ENCODE peak calls at places on chromosome 6, in eight cellular contexts. R is CD8-positive, alpha-beta T cell; Y is colonic mucosa; X is stomach; Q is heart right ventricle; H is SJSA1; F is upper lobe of right lung; G is ovary. U is an unnamed sample. For H3K4me1, the result is how much of the 10 kb centered on the place peaks cover.

GRCh38 chr6:130769812-130770211 is 57.4 kb upstream of the SMLR1 start:
- DNase-seq in Y (no peak), F (no peak), R (no peak), H (no peak), G (no peak), Q (no peak), X (no peak), U (no peak)

GRCh38 chr6:151847064-151847463 is 39.6 kb downstream of the ESR1 start:
- DNase-seq in G (no peak), Q (peak), Y (no peak), X (no peak), R (no peak), F (no peak), H (no peak), U (no peak)

GRCh38 chr6:69116658-69117057 is 481.6 kb downstream of the ADGRB3 start:
- DNase-seq in Q (no peak), G (no peak), F (no peak), Y (no peak), H (no peak), X (no peak), R (no peak), U (no peak)

GRCh38 chr6:20153194-20153593 is 59.1 kb downstream of the MBOAT1 start:
- DNase-seq in H (no peak), G (no peak), F (no peak), R (no peak), Y (no peak), X (no peak), Q (no peak), U (no peak)

GRCh38 chr6:21331221-21331620 is 262.3 kb upstream of the SOX4 start:
- DNase-seq in Y (no peak), R (no peak), H (no peak), G (peak), X (no peak), Q (peak), F (no peak), U (no peak)

GRCh38 chr6:38489951-38490350 is 149.8 kb downstream of the BTBD9 start:
- DNase-seq in F (no peak), R (no peak), G (no peak), Q (no peak), Y (no peak), X (no peak), H (no peak), U (no peak)

GRCh38 chr6:156840606-156841005 is 63.4 kb downstream of the ARID1B start:
- DNase-seq in Q (no peak), G (no peak), R (no peak), X (no peak), F (no peak), H (no peak), Y (no peak), U (no peak)

GRCh38 chr6:44598679-44599078 is 211.2 kb downstream of the CDC5L start:
- DNase-seq in G (no peak), F (no peak), R (no peak), Y (no peak), X (no peak), H (no peak), Q (no peak), U (no peak)

GRCh38 chr6:152057832-152058498 is 250.5 kb downstream of the ESR1 start:
- DNase-seq in Q (no peak), G (no peak), Y (no peak), F (no peak), X (no peak), R (no peak), H (no peak), U (no peak)

GRCh38 chr6:156557269-156557885 is 219.8 kb upstream of the ARID1B start:
- DNase-seq in H (peak), X (peak), F (no peak), R (no peak), G (no peak), Q (peak), Y (no peak), U (no peak)

GRCh38 chr6:551405-551804 is 105.5 kb downstream of the HUS1B start:
- DNase-seq in G (no peak), H (peak), R (no peak), Y (no peak), Q (no peak), F (no peak), X (no peak), U (no peak)

GRCh38 chr6:52574709-52575489 is 2.0 kb downstream of the TRAM2 start:
- DNase-seq in Q (peak), H (peak), R (peak), F (no peak), X (peak), Y (peak), G (no peak), U (peak)

GRCh38 chr6:13295576-13295975 is 32.8 kb downstream of the TBC1D7 start:
- DNase-seq in H (no peak), R (no peak), Q (no peak), X (no peak), Y (peak), G (no peak), F (no peak), U (no peak)

GRCh38 chr6:166769648-166770047 is 142.6 kb upstream of the RPS6KA2 start:
- DNase-seq in F (no peak), R (no peak), G (no peak), H (peak), Q (no peak), Y (peak), X (no peak), U (no peak)

GRCh38 chr6:151757506-151757955 is 50.0 kb upstream of the ESR1 start:
- DNase-seq in Q (no peak), G (no peak), Y (no peak), F (no peak), X (no peak), H (no peak), R (no peak), U (no peak)

GRCh38 chr6:160510199-160510598 is 153.9 kb downstream of the LPA start:
- DNase-seq in Y (no peak), Q (no peak), G (no peak), F (no peak), R (no peak), H (no peak), X (no peak), U (no peak)

GRCh38 chr6:33746651-33747100 is at the start of gene IP6K3:
- DNase-seq in F (no peak), X (no peak), Q (peak), H (peak), G (no peak), R (no peak), Y (no peak), U (no peak)

GRCh38 chr6:25697537-25698340 is 45.7 kb downstream of the SCGN start:
- DNase-seq in F (no peak), Y (no peak), R (no peak), Q (no peak), G (no peak), X (no peak), H (no peak), U (no peak)

GRCh38 chr6:26389349-26389799 is 6.5 kb downstream of the BTN2A2 start:
- DNase-seq in R (no peak), G (no peak), Y (no peak), Q (no peak), F (no peak), H (no peak), X (no peak), U (no peak)

GRCh38 chr6:139823099-139823807 is 448.8 kb upstream of the CITED2 start:
- DNase-seq in X (no peak), R (no peak), H (no peak), F (no peak), Y (no peak), Q (no peak), G (no peak), U (no peak)

GRCh38 chr6:45946352-45946751 is 69.3 kb downstream of the CLIC5 start:
- DNase-seq in G (peak), Q (peak), H (peak), F (no peak), R (no peak), X (no peak), Y (no peak), U (no peak)

GRCh38 chr6:25360611-25361010 is 81.4 kb downstream of the CARMIL1 start:
- DNase-seq in H (no peak), F (no peak), G (no peak), X (no peak), Y (no peak), R (no peak), Q (no peak), U (no peak)

GRCh38 chr6:166424431-166424830 is 41.7 kb upstream of the MPC1 start:
- DNase-seq in R (no peak), Q (no peak), H (no peak), F (peak), X (no peak), Y (no peak), G (no peak), U (no peak)

GRCh38 chr6:218153-219018 is 73.9 kb upstream of the DUSP22 start:
- DNase-seq in R (no peak), Y (no peak), H (no peak), G (no peak), Q (no peak), F (peak), X (no peak), U (no peak)

GRCh38 chr6:31597006-31597405 is 4.2 kb upstream of the NCR3 start:
- DNase-seq in X (no peak), Y (no peak), Q (no peak), H (no peak), G (no peak), F (no peak), R (no peak), U (no peak)

GRCh38 chr6:101429291-101429690 is 35.8 kb downstream of the GRIK2 start:
- DNase-seq in H (no peak), X (no peak), G (no peak), R (no peak), F (no peak), Y (no peak), Q (no peak), U (no peak)

GRCh38 chr6:52410979-52411378 is 9.2 kb upstream of the EFHC1 start:
- DNase-seq in H (no peak), R (no peak), G (no peak), X (no peak), F (no peak), Y (no peak), Q (no peak), U (no peak)

GRCh38 chr6:92231220-92231701 is 1188.1 kb downstream of the EPHA7 start:
- DNase-seq in F (no peak), Y (no peak), R (no peak), X (no peak), H (no peak), Q (no peak), G (no peak), U (no peak)

GRCh38 chr6:88220493-88220892 is 54.3 kb upstream of the CNR1 start:
- DNase-seq in Y (no peak), X (no peak), R (no peak), G (no peak), F (no peak), H (no peak), Q (no peak), U (no peak)

GRCh38 chr6:95364016-95364604 is 213.2 kb upstream of the MANEA start:
- DNase-seq in F (no peak), Y (no peak), H (no peak), R (no peak), G (no peak), Q (no peak), X (no peak), U (no peak)

GRCh38 chr6:101722991-101723579 is 329.6 kb downstream of the GRIK2 start:
- DNase-seq in G (no peak), R (no peak), Q (no peak), F (no peak), H (no peak), Y (no peak), X (no peak), U (no peak)

GRCh38 chr6:134956032-134956431 is 6.1 kb upstream of the ALDH8A1 start:
- DNase-seq in Q (no peak), Y (no peak), F (no peak), X (no peak), H (no peak), R (no peak), G (no peak), U (no peak)

GRCh38 chr6:15303920-15304291 is 58.0 kb downstream of the JARID2 start:
- DNase-seq in G (no peak), R (no peak), H (no peak), Q (no peak), Y (no peak), F (no peak), X (no peak), U (no peak)
- H3K4me1 ChIP-seq in G (under half), R (half or more), H (half or more), Q (half or more), Y (under half), F (under half), X (under half), U (half or more)

GRCh38 chr6:121651420-121651819 is 216.0 kb downstream of the GJA1 start:
- DNase-seq in X (no peak), R (no peak), Y (no peak), H (no peak), F (no peak), G (no peak), Q (peak), U (peak)
- H3K27ac ChIP-seq in X (no peak), R (no peak), Y (no peak), H (peak), F (peak), G (no peak), Q (peak), U (no peak)

GRCh38 chr6:116562614-116563013 is 8.7 kb upstream of the RWDD1 start:
- DNase-seq in R (no peak), X (no peak), F (no peak), Q (no peak), H (no peak), Y (no peak), G (no peak), U (no peak)

GRCh38 chr6:116563830-116564229 is 7.5 kb upstream of the RWDD1 start:
- DNase-seq in F (no peak), G (no peak), Y (no peak), X (no peak), R (no peak), H (no peak), Q (no peak), U (no peak)

GRCh38 chr6:116564296-116564695 is 7.0 kb upstream of the RWDD1 start:
- DNase-seq in Q (no peak), R (no peak), G (no peak), Y (no peak), X (no peak), H (no peak), F (no peak), U (no peak)

GRCh38 chr6:116568111-116568510 is 3.2 kb upstream of the RWDD1 start:
- DNase-seq in H (no peak), R (no peak), G (no peak), X (no peak), F (no peak), Q (no peak), Y (no peak), U (no peak)

GRCh38 chr6:116564921-116565872 is 6.1 kb upstream of the RWDD1 start:
- DNase-seq in Q (no peak), G (peak), F (peak), R (peak), H (no peak), X (no peak), Y (no peak), U (peak)
- H3K4me3 ChIP-seq in Q (peak), G (no peak), F (peak), R (peak), H (no peak), X (peak), Y (peak), U (no peak)

DNA sequence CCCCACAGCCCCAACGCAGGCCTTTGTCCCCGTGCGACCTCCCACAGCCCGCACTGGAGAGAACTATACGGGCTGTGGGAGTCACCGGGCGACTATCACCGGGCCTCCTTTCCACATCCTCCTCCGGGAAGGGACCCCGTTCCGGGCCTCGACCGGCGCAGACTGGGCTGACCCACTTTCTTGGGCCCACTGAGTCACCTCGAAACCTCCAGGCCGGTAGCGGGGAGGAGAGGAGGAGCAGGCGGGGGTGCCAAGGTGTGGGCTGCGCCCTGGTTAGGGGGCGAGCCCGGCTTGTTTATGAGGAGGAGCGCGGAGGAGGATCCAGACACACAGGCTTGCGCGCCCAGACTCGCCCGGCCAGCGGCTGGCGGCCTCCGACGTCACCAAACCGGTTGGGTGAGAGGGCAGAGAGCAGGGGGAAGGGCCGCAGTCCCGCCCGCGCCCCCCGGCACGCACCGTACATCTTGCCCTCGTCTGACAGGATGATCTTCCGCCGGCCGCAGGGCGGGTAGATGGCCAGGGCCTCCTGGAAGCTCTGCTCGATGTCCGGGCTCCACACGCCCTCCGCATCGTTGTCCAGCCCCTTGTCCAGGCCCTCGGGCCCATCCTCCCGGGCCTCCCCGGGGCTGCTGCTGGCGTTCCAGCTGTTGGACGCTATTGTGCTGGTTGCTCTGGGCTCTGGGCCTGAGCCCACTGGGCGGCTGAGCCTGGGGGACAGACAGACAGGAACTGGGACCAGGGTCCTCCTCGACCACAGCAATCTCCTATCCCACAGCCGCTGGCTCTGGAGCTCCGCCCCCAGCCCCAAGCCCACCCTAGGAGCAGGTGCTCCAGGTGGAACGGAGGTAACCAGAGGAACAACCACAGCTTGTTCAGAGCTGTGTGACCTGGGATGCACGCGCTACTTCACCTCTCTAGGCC is 10.6 kb downstream of the TEAD3 start:
- DNase-seq in G (peak), R (no peak), F (peak), Q (no peak), X (peak), H (no peak), Y (peak), U (no peak)
- H3K4me1 ChIP-seq in G (under half), R (under half), F (under half), Q (half or more), X (half or more), H (half or more), Y (under half), U (under half)

GRCh38 chr6:106536863-106537262 is 92.4 kb downstream of the RTN4IP1 start:
- DNase-seq in G (no peak), Q (no peak), F (no peak), Y (no peak), R (no peak), H (no peak), X (no peak), U (no peak)

GRCh38 chr6:106534564-106534982 is 94.7 kb downstream of the RTN4IP1 start:
- DNase-seq in F (no peak), H (no peak), G (no peak), R (no peak), Q (no peak), X (no peak), Y (no peak), U (no peak)

GRCh38 chr6:106535012-106535411 is 94.3 kb downstream of the RTN4IP1 start:
- DNase-seq in Y (no peak), R (no peak), H (no peak), F (no peak), Q (no peak), G (no peak), X (no peak), U (no peak)

GRCh38 chr6:106537662-106538061 is 91.6 kb downstream of the RTN4IP1 start:
- DNase-seq in R (no peak), F (no peak), Q (no peak), G (no peak), Y (no peak), X (no peak), H (no peak), U (no peak)

GRCh38 chr6:106536357-106536756 is 92.9 kb downstream of the RTN4IP1 start:
- DNase-seq in R (no peak), G (no peak), H (no peak), Q (no peak), X (no peak), F (no peak), Y (no peak), U (no peak)
- H3K27ac ChIP-seq in R (no peak), G (no peak), H (no peak), Q (no peak), X (no peak), F (no peak), Y (no peak), U (no peak)

GRCh38 chr6:137019476-137020272 is 25.1 kb downstream of the IL20RA start:
- DNase-seq in F (no peak), R (no peak), G (no peak), H (no peak), Q (no peak), X (no peak), Y (no peak), U (no peak)
- H3K4me3 ChIP-seq in F (no peak), R (no peak), G (no peak), H (no peak), Q (no peak), X (no peak), Y (no peak), U (no peak)

DNA sequence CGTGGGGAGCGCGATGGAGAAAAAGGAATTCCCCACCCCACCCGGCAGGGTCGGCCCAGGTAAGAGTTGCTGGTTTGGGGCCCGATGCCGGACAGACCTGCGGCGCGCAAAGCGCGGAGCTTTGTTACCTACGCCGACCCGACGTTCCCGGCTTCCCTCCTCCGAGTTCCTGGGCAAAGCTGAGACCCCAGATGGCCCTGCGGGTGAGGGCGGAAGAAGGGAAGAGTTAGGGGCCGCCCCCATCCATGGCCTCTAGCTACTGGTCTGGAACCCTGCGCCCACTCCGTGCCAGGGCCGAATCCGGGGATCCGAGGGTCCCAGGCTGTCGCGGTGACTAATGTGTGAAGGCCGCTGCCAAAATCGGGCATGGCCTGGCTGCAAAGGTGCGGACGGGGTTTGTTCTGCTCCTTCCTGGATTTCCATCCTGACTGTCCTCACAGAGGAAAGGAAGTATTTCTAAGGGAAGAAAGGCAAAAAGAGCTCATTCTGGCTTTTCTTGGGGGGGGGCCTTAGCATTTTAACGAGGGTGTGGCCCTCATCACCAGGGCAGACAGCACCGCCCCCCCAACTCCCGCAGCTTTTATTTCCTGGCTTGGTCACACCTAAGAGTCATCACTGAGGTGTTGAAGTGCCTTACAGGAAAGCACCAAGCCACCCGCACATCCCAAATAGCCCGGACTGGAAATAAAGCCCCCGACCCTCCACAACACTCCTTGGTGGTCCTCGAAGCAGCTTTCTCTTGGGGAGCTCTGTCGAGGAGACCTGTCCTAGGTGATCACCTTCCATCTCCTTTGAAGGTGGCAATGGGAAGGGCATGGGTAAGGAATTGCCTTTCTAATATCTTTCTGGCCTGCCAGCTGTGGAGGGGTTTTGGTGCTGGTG is 1.1 kb downstream of the PTK7 start:
- DNase-seq in X (no peak), G (peak), R (no peak), Q (no peak), F (peak), Y (peak), H (peak), U (no peak)
- H3K4me1 ChIP-seq in X (under half), G (under half), R (under half), Q (under half), F (under half), Y (under half), H (under half), U (under half)

GRCh38 chr6:16543491-16543890 is 217.8 kb downstream of the ATXN1 start:
- DNase-seq in X (no peak), Y (no peak), R (no peak), H (no peak), Q (no peak), F (no peak), G (no peak), U (no peak)
- H3K27ac ChIP-seq in X (no peak), Y (no peak), R (no peak), H (no peak), Q (peak), F (no peak), G (no peak), U (no peak)

U was measured in CD8-positive, alpha-beta memory T cell.